ENCODE peak calls at places on chromosomes 1 and 21, in four cellular contexts. I, R, B and H are unnamed samples.
A peak's percentile ranks its signal among the peaks of the same experiment; 100 is the strongest.

GRCh38 chr1:239587066-239587465 is 200.7 kb downstream of the CHRM3 start:
- DNase-seq in R (no peak), I (no peak), B (no peak), H (no peak)

GRCh38 chr21:45496968-45497845 is 45.0 kb downstream of the SLC19A1 start:
- DNase-seq in R (peak; percentile 16), B (no peak), I (no peak), H (no peak)

GRCh38 chr1:39711359-39712340 is 20.4 kb upstream of the HPCAL4 start:
- DNase-seq in B (no peak), I (peak; percentile 23), R (no peak), H (peak; percentile 88)

GRCh38 chr1:155086182-155086741 is 7.6 kb downstream of the EFNA3 start:
- DNase-seq in B (peak; percentile 60), R (peak; percentile 78), I (peak; percentile 65), H (peak; percentile 68)

GRCh38 chr1:17405898-17406759 is 33.3 kb downstream of the RCC2 start:
- DNase-seq in B (peak; percentile 54), R (peak; percentile 65), I (peak; percentile 65), H (peak; percentile 69)

GRCh38 chr21:25371831-25372434 is 235.3 kb downstream of the MRPL39 start:
- DNase-seq in I (no peak), B (no peak), R (no peak), H (no peak)

GRCh38 chr1:206551985-206552325 is 44.6 kb downstream of the RASSF5 start:
- DNase-seq in R (no peak), I (no peak), B (no peak), H (no peak)

GRCh38 chr1:153339802-153340201 is 8.8 kb downstream of the PGLYRP4 start:
- DNase-seq in I (no peak), B (no peak), R (no peak), H (no peak)

GRCh38 chr1:230986976-230987375 is 8.1 kb downstream of the ARV1 start:
- DNase-seq in I (peak; percentile 77), B (peak; percentile 60), R (no peak), H (peak; percentile 34)

GRCh38 chr21:42833439-42833815 is 45.9 kb downstream of the WDR4 start:
- DNase-seq in I (peak; percentile 74), R (no peak), B (no peak), H (no peak)

GRCh38 chr1:227805606-227806197 is 9.8 kb upstream of the PRSS38 start:
- DNase-seq in B (no peak), I (peak; percentile 100), R (no peak), H (peak; percentile 49)

GRCh38 chr1:53112861-53113260 is 29.6 kb downstream of the SLC1A7 start:
- DNase-seq in R (no peak), I (peak; percentile 8), B (no peak), H (no peak)

GRCh38 chr1:26360051-26360806 is 6.3 kb upstream of the CRYBG2 start:
- DNase-seq in I (no peak), R (no peak), B (no peak), H (no peak)
- H3K4me3 ChIP-seq in I (no peak overlapping the region), R (no peak overlapping the region), B (no peak overlapping the region), H (peak overlapping the region; percentile 15)

GRCh38 chr1:3775498-3776230 is 3.1 kb downstream of the SMIM1 start:
- DNase-seq in I (peak; percentile 72), R (peak; percentile 69), B (peak; percentile 49), H (peak; percentile 78)
- TF ChIP-seq CTCF in I (peak; percentile 74), R (no peak), B (peak; percentile 24), H (peak; percentile 31)

GRCh38 chr21:20997308-20997632 is 939 bp upstream of the NCAM2 start:
- DNase-seq in I (no peak), R (peak; percentile 22), B (no peak), H (peak; percentile 21)
- H3K27ac ChIP-seq in I (no peak overlapping the region), R (no peak overlapping the region), B (no peak overlapping the region), H (no peak overlapping the region)

DNA sequence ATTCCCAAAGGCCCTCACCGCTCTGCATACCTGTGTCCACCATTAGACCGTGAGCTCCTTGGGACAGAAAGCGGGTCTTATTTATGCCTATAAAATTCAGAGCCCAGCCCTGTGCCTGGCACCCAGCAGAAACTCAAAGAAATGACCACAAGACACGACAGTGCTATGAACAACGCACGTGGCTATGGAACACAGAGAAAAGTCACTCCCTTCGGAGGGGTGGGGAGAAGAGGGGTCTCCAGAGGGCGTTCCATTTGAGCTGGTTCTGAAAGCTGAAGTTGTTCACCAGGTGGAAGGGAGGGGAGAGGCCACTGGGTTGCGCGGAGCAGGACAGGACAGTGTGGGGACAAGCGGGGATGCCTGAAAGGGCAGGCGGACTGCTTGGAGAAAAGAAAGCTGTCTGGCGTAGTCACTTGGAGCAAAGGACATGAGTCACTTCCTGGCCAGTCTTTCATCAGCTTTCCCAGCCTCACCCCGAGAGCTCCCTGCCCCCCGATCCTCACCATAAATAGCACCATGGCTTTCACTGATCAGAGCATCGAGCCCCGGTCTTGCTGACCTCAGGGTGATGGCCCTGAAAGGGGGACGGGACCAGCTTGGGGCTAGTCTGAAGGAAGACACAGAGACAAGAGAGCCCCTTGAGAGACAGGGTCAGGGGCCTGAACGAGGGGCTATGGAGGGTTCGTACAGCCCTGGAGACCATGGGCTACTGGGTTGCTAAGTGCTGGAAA is 28.5 kb downstream of the ECE1 start:
- DNase-seq in I (peak; percentile 67), R (peak; percentile 66), B (peak; percentile 96), H (peak; percentile 91)
- H3K4me3 ChIP-seq in I (no peak overlapping the region), R (no peak overlapping the region), B (no peak overlapping the region), H (no peak overlapping the region)